ENCODE peak calls at places on chromosome 20, in eight cellular contexts. One of them, this sample, is unnamed.

GRCh38 chr20:18055261-18055660 is 2.5 kb downstream of the OVOL2 start:
- DNase-seq in upper lobe of right lung: no peak
- DNase-seq in HCT116: no peak
- DNase-seq in body of pancreas: no peak
- DNase-seq in A549: no peak
- DNase-seq in hepatocyte: no peak
- DNase-seq in brain microvascular endothelial cell: no peak
- DNase-seq in tibial nerve: no peak
- DNase-seq in this sample: no peak

GRCh38 chr20:49395183-49395582 is 87.3 kb downstream of the KCNB1 start:
- DNase-seq in body of pancreas: peak
- DNase-seq in hepatocyte: no peak
- DNase-seq in brain microvascular endothelial cell: no peak
- DNase-seq in A549: no peak
- DNase-seq in tibial nerve: peak
- DNase-seq in upper lobe of right lung: no peak
- DNase-seq in HCT116: no peak
- DNase-seq in this sample: no peak

GRCh38 chr20:43590392-43591303 is at the start of gene IFT52:
- DNase-seq in tibial nerve: peak
- DNase-seq in body of pancreas: peak
- DNase-seq in upper lobe of right lung: peak
- DNase-seq in A549: peak
- DNase-seq in hepatocyte: peak
- DNase-seq in brain microvascular endothelial cell: peak
- DNase-seq in HCT116: peak
- DNase-seq in this sample: peak

GRCh38 chr20:59164681-59165388 is 1.2 kb downstream of the ZNF831 start:
- DNase-seq in brain microvascular endothelial cell: no peak
- DNase-seq in tibial nerve: no peak
- DNase-seq in A549: no peak
- DNase-seq in HCT116: no peak
- DNase-seq in upper lobe of right lung: no peak
- DNase-seq in body of pancreas: no peak
- DNase-seq in hepatocyte: no peak
- DNase-seq in this sample: no peak

GRCh38 chr20:25271486-25272222 is 23.8 kb downstream of the PYGB start:
- DNase-seq in tibial nerve: no peak
- DNase-seq in brain microvascular endothelial cell: no peak
- DNase-seq in body of pancreas: no peak
- DNase-seq in hepatocyte: no peak
- DNase-seq in HCT116: no peak
- DNase-seq in A549: no peak
- DNase-seq in upper lobe of right lung: peak
- DNase-seq in this sample: no peak

GRCh38 chr20:58959652-58960051 is 21.4 kb upstream of the NELFCD start:
- DNase-seq in body of pancreas: no peak
- DNase-seq in A549: no peak
- DNase-seq in hepatocyte: no peak
- DNase-seq in brain microvascular endothelial cell: no peak
- DNase-seq in HCT116: no peak
- DNase-seq in tibial nerve: no peak
- DNase-seq in upper lobe of right lung: no peak
- DNase-seq in this sample: no peak

GRCh38 chr20:6566821-6567220 is 200.7 kb upstream of the BMP2 start:
- DNase-seq in brain microvascular endothelial cell: peak
- DNase-seq in upper lobe of right lung: no peak
- DNase-seq in tibial nerve: no peak
- DNase-seq in HCT116: no peak
- DNase-seq in hepatocyte: peak
- DNase-seq in A549: no peak
- DNase-seq in body of pancreas: no peak
- DNase-seq in this sample: peak

GRCh38 chr20:53036992-53037391 is 64.8 kb downstream of the TSHZ2 start:
- DNase-seq in body of pancreas: no peak
- DNase-seq in tibial nerve: peak
- DNase-seq in A549: no peak
- DNase-seq in brain microvascular endothelial cell: no peak
- DNase-seq in HCT116: no peak
- DNase-seq in hepatocyte: no peak
- DNase-seq in upper lobe of right lung: no peak
- DNase-seq in this sample: no peak

GRCh38 chr20:1761116-1761515 is 103.5 kb upstream of the SIRPG start:
- DNase-seq in tibial nerve: no peak
- DNase-seq in body of pancreas: no peak
- DNase-seq in HCT116: peak
- DNase-seq in hepatocyte: no peak
- DNase-seq in upper lobe of right lung: no peak
- DNase-seq in A549: peak
- DNase-seq in brain microvascular endothelial cell: peak
- DNase-seq in this sample: peak

GRCh38 chr20:58650181-58650775 is 805 bp upstream of the STX16 start:
- DNase-seq in hepatocyte: peak
- DNase-seq in tibial nerve: peak
- DNase-seq in A549: no peak
- DNase-seq in upper lobe of right lung: peak
- DNase-seq in brain microvascular endothelial cell: no peak
- DNase-seq in body of pancreas: no peak
- DNase-seq in HCT116: no peak
- DNase-seq in this sample: no peak

GRCh38 chr20:36408219-36408618 is 102.1 kb downstream of the DLGAP4 start:
- DNase-seq in hepatocyte: peak
- DNase-seq in body of pancreas: peak
- DNase-seq in HCT116: no peak
- DNase-seq in A549: peak
- DNase-seq in upper lobe of right lung: no peak
- DNase-seq in brain microvascular endothelial cell: peak
- DNase-seq in tibial nerve: no peak
- DNase-seq in this sample: no peak

GRCh38 chr20:38523697-38524096 is 51.1 kb downstream of the RALGAPB start:
- DNase-seq in body of pancreas: no peak
- DNase-seq in hepatocyte: no peak
- DNase-seq in A549: peak
- DNase-seq in brain microvascular endothelial cell: peak
- DNase-seq in tibial nerve: no peak
- DNase-seq in upper lobe of right lung: no peak
- DNase-seq in HCT116: no peak
- DNase-seq in this sample: no peak

GRCh38 chr20:36092424-36093024 is 62.0 kb upstream of the EPB41L1 start:
- DNase-seq in HCT116: no peak
- DNase-seq in upper lobe of right lung: peak
- DNase-seq in tibial nerve: no peak
- DNase-seq in body of pancreas: peak
- DNase-seq in hepatocyte: peak
- DNase-seq in A549: peak
- DNase-seq in brain microvascular endothelial cell: no peak
- DNase-seq in this sample: no peak

GRCh38 chr20:44738779-44739477 is 6.7 kb upstream of the KCNK15 start:
- DNase-seq in body of pancreas: peak
- DNase-seq in HCT116: peak
- DNase-seq in upper lobe of right lung: no peak
- DNase-seq in brain microvascular endothelial cell: peak
- DNase-seq in tibial nerve: peak
- DNase-seq in hepatocyte: peak
- DNase-seq in A549: peak
- DNase-seq in this sample: no peak

GRCh38 chr20:10007747-10008146 is 27.0 kb upstream of the ANKEF1 start:
- DNase-seq in body of pancreas: no peak
- DNase-seq in A549: no peak
- DNase-seq in tibial nerve: no peak
- DNase-seq in HCT116: no peak
- DNase-seq in hepatocyte: no peak
- DNase-seq in brain microvascular endothelial cell: no peak
- DNase-seq in upper lobe of right lung: no peak
- DNase-seq in this sample: no peak

GRCh38 chr20:32582659-32583580 is 2.2 kb downstream of the NOL4L start:
- DNase-seq in tibial nerve: no peak
- DNase-seq in hepatocyte: peak
- DNase-seq in body of pancreas: no peak
- DNase-seq in A549: no peak
- DNase-seq in HCT116: no peak
- DNase-seq in upper lobe of right lung: no peak
- DNase-seq in brain microvascular endothelial cell: no peak
- DNase-seq in this sample: no peak

GRCh38 chr20:309841-310644 is 12.7 kb downstream of the ZCCHC3 start:
- DNase-seq in upper lobe of right lung: peak
- DNase-seq in tibial nerve: peak
- DNase-seq in HCT116: no peak
- DNase-seq in hepatocyte: peak
- DNase-seq in A549: peak
- DNase-seq in body of pancreas: peak
- DNase-seq in brain microvascular endothelial cell: peak
- DNase-seq in this sample: peak
- H3K27ac ChIP-seq in upper lobe of right lung: peak
- H3K27ac ChIP-seq in tibial nerve: peak
- H3K27ac ChIP-seq in HCT116: no peak
- H3K27ac ChIP-seq in hepatocyte: peak
- H3K27ac ChIP-seq in A549: no peak
- H3K27ac ChIP-seq in body of pancreas: peak
- H3K27ac ChIP-seq in brain microvascular endothelial cell: peak
- H3K27ac ChIP-seq in this sample: peak

GRCh38 chr20:3612795-3613560 is 50.2 kb downstream of the GFRA4 start:
- DNase-seq in hepatocyte: no peak
- DNase-seq in upper lobe of right lung: no peak
- DNase-seq in HCT116: no peak
- DNase-seq in brain microvascular endothelial cell: no peak
- DNase-seq in tibial nerve: no peak
- DNase-seq in A549: peak
- DNase-seq in body of pancreas: no peak
- DNase-seq in this sample: no peak
- H3K27ac ChIP-seq in hepatocyte: no peak
- H3K27ac ChIP-seq in upper lobe of right lung: peak
- H3K27ac ChIP-seq in HCT116: no peak
- H3K27ac ChIP-seq in brain microvascular endothelial cell: no peak
- H3K27ac ChIP-seq in tibial nerve: no peak
- H3K27ac ChIP-seq in A549: no peak
- H3K27ac ChIP-seq in body of pancreas: no peak
- H3K27ac ChIP-seq in this sample: no peak

DNA sequence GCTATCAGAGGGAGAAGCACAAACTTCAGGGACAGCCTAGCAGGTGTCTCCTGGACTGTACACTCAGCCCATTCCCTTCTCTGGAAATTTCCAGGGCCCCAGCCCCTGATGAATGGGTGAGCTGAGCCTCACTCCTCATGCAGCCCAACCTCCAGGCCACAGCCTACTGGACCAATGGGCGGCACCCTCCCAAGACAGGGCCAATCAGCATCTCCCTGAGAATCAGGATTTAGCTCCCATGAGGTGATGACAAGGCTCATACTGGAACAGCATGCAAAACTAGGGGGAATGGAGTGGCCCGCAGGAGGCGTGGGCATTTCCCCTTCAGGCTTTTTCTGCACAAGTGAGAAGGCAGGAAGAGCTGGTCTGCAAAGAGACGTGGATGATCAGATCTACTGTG is 29.0 kb downstream of the NFATC2 start:
- DNase-seq in HCT116: no peak
- DNase-seq in body of pancreas: no peak
- DNase-seq in brain microvascular endothelial cell: no peak
- DNase-seq in tibial nerve: no peak
- DNase-seq in A549: no peak
- DNase-seq in upper lobe of right lung: no peak
- DNase-seq in hepatocyte: no peak
- DNase-seq in this sample: no peak
- H3K27ac ChIP-seq in HCT116: no peak
- H3K27ac ChIP-seq in body of pancreas: no peak
- H3K27ac ChIP-seq in brain microvascular endothelial cell: no peak
- H3K27ac ChIP-seq in tibial nerve: no peak
- H3K27ac ChIP-seq in A549: no peak
- H3K27ac ChIP-seq in upper lobe of right lung: no peak
- H3K27ac ChIP-seq in hepatocyte: no peak
- H3K27ac ChIP-seq in this sample: no peak

DNA sequence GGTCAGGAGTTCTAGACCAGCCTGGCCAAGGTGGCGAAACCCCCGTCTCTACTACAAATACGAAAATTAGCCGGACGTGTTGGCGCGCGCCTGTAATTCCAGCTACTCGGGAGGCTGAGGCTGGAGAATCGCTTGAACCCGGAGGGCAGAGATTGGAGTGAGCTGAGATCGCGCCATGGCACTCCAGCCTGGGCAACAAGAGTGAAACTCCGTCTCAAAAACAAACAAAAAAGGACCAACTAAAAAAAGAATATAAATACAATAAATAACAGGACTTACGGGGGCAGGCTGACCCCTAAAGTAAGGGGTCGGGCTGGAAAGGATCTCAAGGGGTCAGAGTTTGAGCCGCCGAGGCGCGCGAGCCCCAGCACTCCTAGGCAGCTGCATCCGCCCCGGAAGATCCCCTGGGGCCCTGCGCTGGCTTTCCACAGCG is 509 bp upstream of the TPD52L2 start:
- DNase-seq in tibial nerve: no peak
- DNase-seq in body of pancreas: no peak
- DNase-seq in hepatocyte: no peak
- DNase-seq in HCT116: no peak
- DNase-seq in A549: no peak
- DNase-seq in upper lobe of right lung: no peak
- DNase-seq in brain microvascular endothelial cell: no peak
- DNase-seq in this sample: no peak
- H3K27ac ChIP-seq in tibial nerve: peak
- H3K27ac ChIP-seq in body of pancreas: peak
- H3K27ac ChIP-seq in hepatocyte: peak
- H3K27ac ChIP-seq in HCT116: peak
- H3K27ac ChIP-seq in A549: peak
- H3K27ac ChIP-seq in upper lobe of right lung: peak
- H3K27ac ChIP-seq in brain microvascular endothelial cell: peak
- H3K27ac ChIP-seq in this sample: no peak

GRCh38 chr20:50513169-50514034 is 3.2 kb downstream of the PTPN1 start:
- DNase-seq in upper lobe of right lung: no peak
- DNase-seq in tibial nerve: no peak
- DNase-seq in hepatocyte: no peak
- DNase-seq in A549: no peak
- DNase-seq in body of pancreas: no peak
- DNase-seq in HCT116: no peak
- DNase-seq in brain microvascular endothelial cell: no peak
- DNase-seq in this sample: no peak
- H3K27ac ChIP-seq in upper lobe of right lung: peak
- H3K27ac ChIP-seq in tibial nerve: peak
- H3K27ac ChIP-seq in hepatocyte: peak
- H3K27ac ChIP-seq in A549: no peak
- H3K27ac ChIP-seq in body of pancreas: peak
- H3K27ac ChIP-seq in HCT116: no peak
- H3K27ac ChIP-seq in brain microvascular endothelial cell: peak
- H3K27ac ChIP-seq in this sample: no peak

GRCh38 chr20:47248448-47248966 is 108.0 kb downstream of the ZMYND8 start:
- DNase-seq in HCT116: no peak
- DNase-seq in brain microvascular endothelial cell: no peak
- DNase-seq in A549: no peak
- DNase-seq in tibial nerve: no peak
- DNase-seq in body of pancreas: no peak
- DNase-seq in upper lobe of right lung: no peak
- DNase-seq in hepatocyte: no peak
- DNase-seq in this sample: no peak
- H3K27ac ChIP-seq in HCT116: no peak
- H3K27ac ChIP-seq in brain microvascular endothelial cell: no peak
- H3K27ac ChIP-seq in A549: no peak
- H3K27ac ChIP-seq in tibial nerve: no peak
- H3K27ac ChIP-seq in body of pancreas: no peak
- H3K27ac ChIP-seq in upper lobe of right lung: no peak
- H3K27ac ChIP-seq in hepatocyte: no peak
- H3K27ac ChIP-seq in this sample: no peak

This sample was measured in AG04450.